ENCODE peak calls at places on chromosomes 16 and 17, in five cellular contexts. X is heart right ventricle, T is right atrium auricular region, G is caudate nucleus, N is pancreas. W is an unnamed sample.
A peak's percentile ranks its signal among the peaks of the same experiment; 100 is the strongest.

GRCh38 chr16:83808573-83809014 is 816 bp downstream of the HSBP1 start:
- DNase-seq in X (no peak), T (peak; percentile 47), G (no peak), N (no peak), W (no peak)

GRCh38 chr17:17516941-17517720 is 20.9 kb upstream of the RASD1 start:
- DNase-seq in X (no peak), T (no peak), G (no peak), N (no peak), W (no peak)

GRCh38 chr16:57373117-57373947 is 1.0 kb downstream of the CX3CL1 start:
- DNase-seq in X (no peak), T (no peak), G (no peak), N (no peak), W (no peak)

GRCh38 chr17:1562178-1562643 is 381 bp downstream of the PITPNA start:
- DNase-seq in X (peak; percentile 52), T (no peak), G (no peak), N (peak; percentile 54), W (no peak)

GRCh38 chr17:79500738-79501533 is 109.9 kb downstream of the RBFOX3 start:
- DNase-seq in X (no peak), T (no peak), G (no peak), N (no peak), W (no peak)

GRCh38 chr17:81688616-81689015 is 4.8 kb downstream of the HGS start:
- DNase-seq in X (no peak), T (no peak), G (no peak), N (no peak), W (no peak)

GRCh38 chr16:58048494-58048893 is 22.9 kb downstream of the MMP15 start:
- DNase-seq in X (no peak), T (no peak), G (no peak), N (no peak), W (no peak)

GRCh38 chr17:354651-355556 is 2.3 kb upstream of the RPH3AL start:
- DNase-seq in X (no peak), T (no peak), G (no peak), N (no peak), W (no peak)

GRCh38 chr17:48722201-48722907 is at the start of gene PRAC1:
- DNase-seq in X (no peak), T (no peak), G (no peak), N (no peak), W (peak; percentile 70)

GRCh38 chr16:2253293-2253692 is 1.9 kb upstream of the ECI1 start:
- DNase-seq in X (no peak), T (no peak), G (no peak), N (no peak), W (no peak)

GRCh38 chr17:50047488-50048126 is 8.3 kb upstream of the ITGA3 start:
- DNase-seq in X (no peak), T (no peak), G (no peak), N (no peak), W (peak; percentile 62)

GRCh38 chr17:50048988-50049387 is 6.9 kb upstream of the ITGA3 start:
- DNase-seq in X (no peak), T (no peak), G (no peak), N (no peak), W (no peak)

GRCh38 chr17:50049636-50050035 is 6.3 kb upstream of the ITGA3 start:
- DNase-seq in X (no peak), T (no peak), G (no peak), N (no peak), W (no peak)

GRCh38 chr17:50047083-50047482 is 8.8 kb upstream of the ITGA3 start:
- DNase-seq in X (no peak), T (no peak), G (no peak), N (no peak), W (no peak)

GRCh38 chr17:50048146-50048720 is 7.7 kb upstream of the ITGA3 start:
- DNase-seq in X (no peak), T (no peak), G (no peak), N (no peak), W (no peak)
- H3K27ac ChIP-seq in X (no peak overlapping the region), T (no peak overlapping the region), G (no peak overlapping the region), N (no peak overlapping the region), W (peak overlapping the region; percentile 93)

GRCh38 chr17:63223212-63223911 is 222.7 kb downstream of the CYB561 start:
- DNase-seq in X (no peak), T (no peak), G (no peak), N (no peak), W (no peak)

GRCh38 chr17:63224644-63225043 is 221.5 kb downstream of the CYB561 start:
- DNase-seq in X (no peak), T (no peak), G (no peak), N (no peak), W (no peak)

GRCh38 chr17:63221941-63222340 is 224.2 kb downstream of the CYB561 start:
- DNase-seq in X (no peak), T (no peak), G (no peak), N (no peak), W (no peak)

GRCh38 chr17:63222655-63223054 is 223.5 kb downstream of the CYB561 start:
- DNase-seq in X (no peak), T (no peak), G (no peak), N (no peak), W (no peak)
- H3K27ac ChIP-seq in X (no peak overlapping the region), T (no peak overlapping the region), G (no peak overlapping the region), N (no peak overlapping the region), W (no peak overlapping the region)

GRCh38 chr16:81755915-81756644 is 23.0 kb upstream of the PLCG2 start:
- DNase-seq in X (peak; percentile 48), T (no peak), G (no peak), N (no peak), W (no peak)
- H3K27ac ChIP-seq in X (peak overlapping the region; percentile 37), T (no peak overlapping the region), G (no peak overlapping the region), N (no peak overlapping the region), W (no peak overlapping the region)

GRCh38 chr17:57603541-57603940 is 141.6 kb downstream of the CCDC182 start:
- DNase-seq in X (no peak), T (no peak), G (no peak), N (no peak), W (no peak)
- H3K27ac ChIP-seq in X (peak overlapping the region; percentile 95), T (peak overlapping the region; percentile 79), G (no peak overlapping the region), N (no peak overlapping the region), W (no peak overlapping the region)